ENCODE peak calls at places on chromosomes 1 and 21, in five cellular contexts. P is activated CD4-positive, alpha-beta T cell treated with anti-CD3 and anti-CD28 coated beads, Interleukin-2, amount 10 ng/mL, durations not matched to agents 7 days and 5 days; U is EL; N is HS-27A; I is NCI-H460. H is an unnamed sample.

GRCh38 chr1:2101946-2102345 is 51.7 kb downstream of the PRKCZ start:
- DNase-seq in P (no peak), U (no peak), N (no peak), I (no peak), H (no peak)

GRCh38 chr1:119582801-119583200 is 65.3 kb downstream of the ZNF697 start:
- DNase-seq in P (peak), U (peak), N (peak), I (peak), H (peak)

GRCh38 chr1:66271904-66272254 is 262.1 kb upstream of the SGIP1 start:
- DNase-seq in P (no peak), U (peak), N (peak), I (peak), H (no peak)

GRCh38 chr1:109782514-109782913 is 18.8 kb upstream of the EPS8L3 start:
- DNase-seq in P (no peak), U (peak), N (peak), I (no peak), H (no peak)

GRCh38 chr21:44835647-44835973 is 17.7 kb upstream of the SUMO3 start:
- DNase-seq in P (no peak), U (no peak), N (no peak), I (no peak), H (no peak)

GRCh38 chr1:31531177-31532000 is 44.9 kb upstream of the TINAGL1 start:
- DNase-seq in P (no peak), U (peak), N (peak), I (no peak), H (no peak)

GRCh38 chr1:6285356-6285755 is 24.5 kb upstream of the GPR153 start:
- DNase-seq in P (no peak), U (no peak), N (no peak), I (no peak), H (no peak)

GRCh38 chr21:21907271-21907670 is 909.1 kb downstream of the NCAM2 start:
- DNase-seq in P (no peak), U (no peak), N (no peak), I (no peak), H (no peak)

GRCh38 chr1:62294211-62294610 is 25.0 kb downstream of the KANK4 start:
- DNase-seq in P (no peak), U (peak), N (no peak), I (no peak), H (peak)